ENCODE peak calls at places on chromosomes 16 and 17, in ten cellular contexts. X, F, P, E, M, S, W, D, J and A are unnamed samples.

GRCh38 chr16:87243383-87243964 is 73.7 kb downstream of the C16orf95 start:
- DNase-seq in D (no peak), F (no peak), J (no peak), M (no peak), S (no peak), W (no peak), E (no peak), P (no peak), X (no peak), A (no peak)

GRCh38 chr17:83174859-83175550 is 95.6 kb downstream of the METRNL start:
- DNase-seq in D (no peak), X (no peak), S (no peak), W (peak), F (no peak), E (no peak), M (peak), P (no peak), J (no peak), A (peak)

GRCh38 chr17:48596000-48596734 is 2.6 kb upstream of the HOXB5 start:
- DNase-seq in D (no peak), J (no peak), S (no peak), W (no peak), M (no peak), X (no peak), E (no peak), F (no peak), P (no peak), A (no peak)

GRCh38 chr17:81291662-81292061 is 3.4 kb downstream of the SLC38A10 start:
- DNase-seq in F (peak), M (peak), E (peak), J (peak), D (peak), W (peak), X (peak), P (no peak), S (peak), A (no peak)

GRCh38 chr17:77865109-77865611 is 93.3 kb upstream of the TNRC6C start:
- DNase-seq in W (no peak), E (no peak), F (no peak), S (peak), P (no peak), X (no peak), D (no peak), J (no peak), M (peak), A (no peak)

GRCh38 chr17:81379523-81379942 is 15.7 kb upstream of the BAHCC1 start:
- DNase-seq in P (no peak), E (no peak), F (no peak), D (no peak), M (peak), X (peak), J (no peak), W (no peak), S (no peak), A (no peak)

GRCh38 chr17:61412860-61413653 is 13.4 kb downstream of the TBX2 start:
- DNase-seq in S (no peak), F (peak), W (no peak), D (no peak), E (no peak), X (no peak), J (no peak), P (no peak), M (no peak), A (no peak)

GRCh38 chr16:48609453-48610023 is 442 bp downstream of the N4BP1 start:
- DNase-seq in W (peak), X (peak), J (no peak), D (peak), F (peak), M (peak), P (no peak), S (peak), E (peak), A (peak)

GRCh38 chr16:88289001-88289400 is 93.8 kb upstream of the ZNF469 start:
- DNase-seq in J (no peak), E (no peak), D (no peak), P (no peak), X (no peak), M (no peak), S (no peak), W (no peak), F (no peak), A (no peak)

GRCh38 chr17:63961355-63962207 is 11.1 kb downstream of the SCN4A start:
- DNase-seq in S (peak), E (peak), D (no peak), F (peak), X (peak), W (peak), J (peak), M (peak), P (no peak), A (no peak)

GRCh38 chr16:88678224-88678979 is 7.9 kb downstream of the SNAI3 start:
- DNase-seq in E (no peak), F (no peak), S (no peak), X (no peak), W (no peak), D (no peak), J (no peak), P (no peak), M (no peak), A (no peak)

GRCh38 chr16:71883193-71883848 is 661 bp downstream of the ZNF821 start:
- DNase-seq in E (no peak), D (peak), W (peak), J (peak), P (no peak), M (peak), F (peak), S (peak), X (no peak), A (peak)
- TF ChIP-seq CTCF in E (no peak), D (no peak), W (peak), J (no peak), P (no peak), M (peak), F (no peak), S (no peak), X (no peak), A (peak)

GRCh38 chr16:27867122-27868110 is 196.1 kb downstream of the GSG1L start:
- DNase-seq in X (peak), S (peak), D (peak), W (peak), J (peak), P (peak), M (peak), E (peak), F (peak), A (peak)
- TF ChIP-seq CTCF in X (no peak), S (peak), D (peak), W (peak), J (peak), P (peak), M (peak), E (peak), F (peak), A (peak)

GRCh38 chr17:76556759-76557367 is 17.0 kb downstream of the PRCD start:
- DNase-seq in F (peak), P (no peak), M (no peak), W (no peak), E (peak), D (no peak), X (peak), S (peak), J (no peak), A (no peak)
- TF ChIP-seq CTCF in F (no peak), P (no peak), M (no peak), W (no peak), E (no peak), D (no peak), X (no peak), S (no peak), J (no peak), A (no peak)

GRCh38 chr17:28317965-28318758 is 838 bp upstream of the TMEM97 start:
- DNase-seq in P (no peak), M (no peak), S (peak), X (no peak), E (no peak), D (no peak), F (no peak), J (peak), W (peak), A (no peak)

GRCh38 chr17:28320215-28321061 is 1.4 kb downstream of the TMEM97 start:
- DNase-seq in F (no peak), E (no peak), W (no peak), X (no peak), P (no peak), J (no peak), M (no peak), D (no peak), S (no peak), A (no peak)

GRCh38 chr17:28317099-28317964 is 1.7 kb upstream of the TMEM97 start:
- DNase-seq in S (no peak), F (no peak), J (no peak), E (no peak), P (no peak), X (no peak), M (no peak), W (no peak), D (no peak), A (no peak)

GRCh38 chr17:28315846-28316705 is 2.9 kb upstream of the TMEM97 start:
- DNase-seq in X (no peak), S (no peak), W (no peak), P (no peak), E (no peak), F (no peak), J (no peak), M (no peak), D (no peak), A (no peak)

DNA sequence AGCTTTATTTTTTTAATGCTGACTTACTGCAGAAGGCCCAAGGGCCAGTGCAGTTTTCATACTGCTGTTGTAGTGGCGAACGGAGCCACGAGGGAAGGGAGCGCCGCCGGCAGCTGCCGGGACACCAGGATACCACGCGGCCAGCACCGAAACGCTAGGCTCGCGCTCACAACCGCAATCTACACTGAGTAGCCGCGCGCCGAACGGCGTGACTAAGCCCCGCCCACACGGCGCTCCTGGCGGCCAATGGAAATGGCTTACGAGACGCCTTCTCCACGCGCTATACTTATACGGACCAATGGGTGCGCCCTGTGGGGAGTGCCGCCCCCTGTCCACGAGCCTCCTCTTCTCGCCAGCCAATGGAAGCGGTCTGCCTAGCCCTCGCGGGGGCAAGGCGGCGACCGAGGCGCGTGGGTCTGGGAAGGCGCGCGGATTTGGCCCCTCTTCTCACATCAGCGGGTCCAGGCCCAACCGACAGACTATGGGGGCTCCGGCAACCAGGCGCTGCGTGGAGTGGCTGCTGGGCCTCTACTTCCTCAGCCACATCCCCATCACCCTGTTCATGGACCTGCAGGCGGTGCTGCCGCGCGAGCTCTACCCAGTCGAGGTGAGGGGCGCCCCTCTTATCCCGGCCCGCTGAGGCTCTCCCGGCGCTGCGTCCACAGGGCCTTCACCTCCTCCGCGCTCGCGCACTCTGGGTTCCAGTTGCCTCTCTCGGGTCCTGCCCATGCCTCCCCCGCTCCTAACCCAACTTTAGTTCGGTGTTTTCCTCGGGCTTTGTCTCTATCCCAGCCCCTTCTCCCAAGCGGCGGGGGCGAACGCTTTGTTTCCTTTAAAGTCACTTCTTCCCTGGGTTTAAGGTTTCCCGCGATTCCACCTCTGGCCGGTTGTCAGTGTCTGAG is at the start of gene TMEM97:
- DNase-seq in F (peak), E (peak), M (peak), S (peak), P (peak), J (peak), D (peak), W (peak), X (peak), A (peak)
- TF ChIP-seq CTCF in F (no peak), E (peak), M (no peak), S (no peak), P (no peak), J (no peak), D (peak), W (no peak), X (no peak), A (peak)

GRCh38 chr17:37609170-37610040 is at the start of gene SYNRG:
- DNase-seq in J (peak), E (peak), W (peak), X (peak), S (peak), D (peak), F (peak), M (peak), P (peak), A (peak)
- TF ChIP-seq CTCF in J (peak), E (peak), W (peak), X (no peak), S (peak), D (peak), F (peak), M (peak), P (peak), A (peak)

GRCh38 chr16:72848759-72849664 is 198.9 kb downstream of the ZFHX3 start:
- DNase-seq in W (no peak), J (no peak), D (peak), P (peak), F (peak), S (no peak), M (peak), E (peak), X (peak), A (peak)
- TF ChIP-seq CTCF in W (no peak), J (no peak), D (no peak), P (no peak), F (no peak), S (no peak), M (no peak), E (no peak), X (no peak), A (peak)